ENCODE peak calls at places on chromosomes 11 and 22, in four cellular contexts. K, A, C and F are unnamed samples.

GRCh38 chr11:58616594-58616993 is 5.9 kb upstream of the CNTF start:
- DNase-seq in C (peak), K (no peak), A (no peak), F (peak)

GRCh38 chr11:85751738-85752137 is 59.2 kb downstream of the SYTL2 start:
- DNase-seq in A (no peak), C (no peak), K (no peak), F (peak)

GRCh38 chr11:8934735-8935478 is 2.2 kb upstream of the C11orf16 start:
- DNase-seq in C (peak), K (no peak), A (no peak), F (no peak)

GRCh38 chr11:57515332-57516060 is at the start of gene SLC43A1:
- DNase-seq in K (peak), A (peak), C (peak), F (no peak)

GRCh38 chr22:48228468-48228867 is 1466.0 kb downstream of the TBC1D22A start:
- DNase-seq in A (no peak), C (no peak), K (no peak), F (no peak)

GRCh38 chr11:73087730-73088129 is 54.4 kb downstream of the FCHSD2 start:
- DNase-seq in C (no peak), K (no peak), A (no peak), F (no peak)

GRCh38 chr11:116515666-116516184 is 257.1 kb downstream of the BUD13 start:
- DNase-seq in K (no peak), A (no peak), C (no peak), F (no peak)

GRCh38 chr11:3001496-3001895 is 9.4 kb upstream of the NAP1L4 start:
- DNase-seq in A (no peak), K (no peak), C (no peak), F (no peak)

GRCh38 chr11:10441652-10442503 is 13.2 kb upstream of the AMPD3 start:
- DNase-seq in K (no peak), C (no peak), A (peak), F (no peak)

GRCh38 chr11:1122356-1123002 is 35.3 kb upstream of the MUC5AC start:
- DNase-seq in C (no peak), K (peak), A (no peak), F (no peak)

GRCh38 chr11:79514269-79514668 is 73.4 kb upstream of the TENM4 start:
- DNase-seq in K (no peak), C (no peak), A (no peak), F (no peak)

GRCh38 chr11:16096336-16096735 is 260.0 kb downstream of the SOX6 start:
- DNase-seq in K (no peak), C (no peak), A (no peak), F (no peak)

GRCh38 chr11:61684870-61685610 is 4.8 kb downstream of the DAGLA start:
- DNase-seq in C (no peak), A (no peak), K (no peak), F (no peak)

GRCh38 chr11:58786693-58787092 is 55.0 kb upstream of the GLYAT start:
- DNase-seq in A (no peak), K (no peak), C (no peak), F (no peak)